ENCODE peak calls at places on chromosomes 2 and 18, in ten cellular contexts. V is neural progenitor cell; F is cardiac fibroblast; A is CD8-positive, alpha-beta T cell; N is bronchial epithelial cell; P is PC-9; S is pancreas; X is A549; K is vagina; J is GM20000. O is an unnamed sample.
A peak's percentile ranks its signal among the peaks of the same experiment; 100 is the strongest.

GRCh38 chr18:69730664-69731063 is 217.0 kb downstream of the CD226 start:
- DNase-seq in V (no peak), F (no peak), A (no peak), N (no peak), P (no peak), S (no peak), X (no peak), K (no peak), J (no peak), O (no peak)

GRCh38 chr2:173150963-173151362 is 75.3 kb downstream of the MAP3K20 start:
- DNase-seq in V (no peak), F (peak; percentile 35), A (no peak), N (peak; percentile 28), P (no peak), S (no peak), X (no peak), K (no peak), J (no peak), O (no peak)

GRCh38 chr2:29802976-29803375 is 118.4 kb downstream of the ALK start:
- DNase-seq in V (no peak), F (peak; percentile 3), A (no peak), N (peak; percentile 6), P (no peak), S (no peak), X (no peak), K (no peak), J (no peak), O (no peak)

GRCh38 chr2:237154050-237154638 is 68.5 kb downstream of the COPS8 start:
- DNase-seq in V (peak; percentile 66), F (peak; percentile 83), A (peak; percentile 48), N (peak; percentile 40), P (peak; percentile 69), S (no peak), X (peak; percentile 75), K (no peak), J (peak; percentile 69), O (peak; percentile 68)

GRCh38 chr2:172995323-172996244 is 80.1 kb upstream of the MAP3K20 start:
- DNase-seq in V (no peak), F (peak; percentile 85), A (no peak), N (peak; percentile 93), P (peak; percentile 72), S (no peak), X (peak; percentile 97), K (no peak), J (no peak), O (no peak)

GRCh38 chr2:62999905-63000304 is 50.7 kb upstream of the OTX1 start:
- DNase-seq in V (no peak), F (peak; percentile 56), A (no peak), N (peak; percentile 83), P (peak; percentile 23), S (no peak), X (peak; percentile 55), K (no peak), J (no peak), O (no peak)

GRCh38 chr2:53911434-53912189 is 51.8 kb upstream of the GPR75 start:
- DNase-seq in V (no peak), F (peak; percentile 8), A (no peak), N (no peak), P (no peak), S (no peak), X (no peak), K (no peak), J (no peak), O (no peak)

GRCh38 chr2:218319813-218320360 is 27.6 kb upstream of the TMBIM1 start:
- DNase-seq in V (no peak), F (no peak), A (no peak), N (no peak), P (no peak), S (no peak), X (no peak), K (no peak), J (no peak), O (no peak)

GRCh38 chr2:9260411-9261037 is 53.9 kb downstream of the ASAP2 start:
- DNase-seq in V (no peak), F (no peak), A (no peak), N (no peak), P (no peak), S (no peak), X (no peak), K (no peak), J (no peak), O (no peak)

GRCh38 chr2:29055586-29055985 is 18.7 kb downstream of the PCARE start:
- DNase-seq in V (peak; percentile 30), F (no peak), A (no peak), N (no peak), P (no peak), S (no peak), X (no peak), K (no peak), J (no peak), O (no peak)

GRCh38 chr2:75602724-75603342 is 42.1 kb upstream of the EVA1A start:
- DNase-seq in V (no peak), F (peak; percentile 78), A (no peak), N (peak; percentile 95), P (peak; percentile 66), S (no peak), X (peak; percentile 50), K (no peak), J (no peak), O (no peak)

GRCh38 chr18:44107187-44107586 is 573.5 kb upstream of the SETBP1 start:
- DNase-seq in V (no peak), F (peak; percentile 24), A (no peak), N (peak; percentile 77), P (no peak), S (no peak), X (no peak), K (no peak), J (no peak), O (no peak)

GRCh38 chr2:110678457-110679336 is 834 bp upstream of the BUB1 start:
- DNase-seq in V (peak; percentile 46), F (peak; percentile 20), A (peak; percentile 16), N (peak; percentile 8), P (peak; percentile 19), S (no peak), X (no peak), K (no peak), J (peak; percentile 25), O (peak; percentile 46)

GRCh38 chr2:114192362-114192761 is 250.1 kb upstream of the DPP10 start:
- DNase-seq in V (no peak), F (peak; percentile 17), A (no peak), N (peak; percentile 37), P (no peak), S (no peak), X (peak; percentile 13), K (no peak), J (no peak), O (no peak)

DNA sequence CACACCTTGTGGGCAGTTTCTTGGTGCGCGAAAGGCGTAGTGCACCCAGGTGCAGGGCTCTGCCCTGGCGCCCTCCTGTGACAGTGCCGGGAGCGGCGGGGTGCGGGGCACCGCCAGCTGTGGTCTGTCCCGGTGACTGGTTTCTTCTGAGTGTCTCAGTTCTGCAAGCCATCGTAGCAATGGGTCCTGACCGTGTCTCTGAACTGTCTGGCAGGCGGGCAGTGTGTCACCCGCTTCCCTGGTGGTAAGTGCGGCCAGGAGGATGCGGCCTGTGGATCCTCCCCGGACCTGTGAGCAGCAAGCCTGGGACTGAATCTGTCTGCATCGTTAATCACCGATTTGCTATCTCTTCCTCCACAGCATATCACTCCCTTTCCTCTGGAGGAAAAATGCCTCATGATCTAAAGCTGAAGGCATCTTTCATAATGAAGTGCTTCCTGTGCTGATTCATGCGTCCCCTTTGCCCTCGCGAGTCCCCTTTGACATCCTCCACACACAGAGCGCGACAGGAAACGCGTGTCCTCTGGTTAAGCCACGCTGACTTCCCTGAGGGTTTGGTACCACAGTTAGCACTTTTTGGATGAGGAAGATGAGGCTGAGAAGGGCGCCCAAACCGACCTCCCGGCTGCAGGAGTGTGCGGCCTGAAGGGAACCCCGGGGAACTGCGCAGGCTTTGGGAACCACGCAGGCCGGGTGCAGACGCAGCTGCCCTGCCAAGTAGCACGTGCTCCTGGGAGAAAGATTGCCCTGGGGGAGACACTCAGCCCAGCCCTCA is 416.0 kb upstream of the HS6ST1 start:
- DNase-seq in V (no peak), F (peak; percentile 79), A (no peak), N (no peak), P (no peak), S (no peak), X (no peak), K (no peak), J (no peak), O (peak; percentile 46)
- TF ChIP-seq CTCF in V (no peak), F (no peak), A (no peak), N (no peak), P (no peak), S (no peak), X (no peak), K (no peak), J (no peak), O (peak; percentile 3)

DNA sequence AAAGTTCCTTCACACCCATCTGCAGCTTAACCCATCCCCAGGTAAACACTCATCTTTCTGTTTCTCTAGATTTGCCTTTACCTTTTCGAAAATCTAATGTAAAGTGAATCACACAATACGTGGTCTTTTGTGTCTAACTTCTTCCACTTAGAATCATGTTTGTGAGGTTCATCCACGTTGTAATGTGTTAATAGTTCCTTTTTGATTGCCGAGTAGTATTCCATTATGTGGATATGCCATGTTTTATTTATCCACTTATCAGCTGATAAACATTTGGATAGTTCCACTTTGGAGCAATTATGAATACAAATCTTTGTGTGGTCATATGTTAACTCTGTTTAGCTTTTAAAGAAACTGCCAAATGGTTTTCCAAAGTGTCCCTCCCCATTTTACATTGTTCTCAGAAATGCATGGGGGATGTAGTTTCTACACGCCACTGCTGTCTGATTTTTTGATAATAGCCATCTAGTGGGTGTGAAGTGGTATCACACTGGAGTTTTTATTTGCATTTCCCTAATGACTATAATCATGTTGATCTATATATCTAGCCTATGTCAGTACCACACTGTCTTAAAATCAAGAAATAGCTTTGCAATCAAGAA is 22.3 kb downstream of the PECR start:
- DNase-seq in V (no peak), F (no peak), A (no peak), N (peak; percentile 15), P (no peak), S (no peak), X (peak; percentile 18), K (no peak), J (no peak), O (no peak)
- TF ChIP-seq CTCF in V (peak; percentile 16), F (peak; percentile 25), A (peak; percentile 56), N (peak; percentile 15), P (peak; percentile 52), S (no peak), X (no peak), K (no peak), J (no peak), O (no peak)

DNA sequence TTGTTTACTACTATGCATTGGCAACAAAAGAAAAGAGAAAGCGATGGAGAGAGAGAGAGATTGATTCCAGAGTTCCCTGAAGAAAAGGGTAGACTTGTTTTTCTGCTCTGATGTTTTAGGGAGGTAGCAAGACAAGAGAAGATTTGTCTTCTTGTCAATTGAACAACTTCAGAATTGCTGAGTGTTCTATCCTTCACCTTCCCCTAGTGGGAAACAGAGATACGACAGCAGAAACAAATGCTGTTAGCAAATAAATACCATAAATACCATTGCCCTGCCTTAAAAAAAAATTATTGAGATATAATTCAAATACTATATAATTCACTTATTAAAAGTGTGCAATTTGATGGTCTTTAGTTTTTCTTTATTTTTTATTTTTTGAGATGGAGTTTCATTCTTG is 26.2 kb upstream of the CCDC150 start:
- DNase-seq in V (no peak), F (no peak), A (no peak), N (no peak), P (no peak), S (no peak), X (no peak), K (no peak), J (no peak), O (no peak)
- TF ChIP-seq CTCF in V (peak; percentile 13), F (peak; percentile 10), A (no peak), N (no peak), P (no peak), S (no peak), X (no peak), K (no peak), J (no peak), O (no peak)

GRCh38 chr18:10367846-10368245 is 86.6 kb upstream of the APCDD1 start:
- DNase-seq in V (no peak), F (no peak), A (no peak), N (no peak), P (no peak), S (no peak), X (no peak), K (no peak), J (no peak), O (no peak)
- TF ChIP-seq CTCF in V (no peak), F (no peak), A (no peak), N (no peak), P (no peak), S (no peak), X (no peak), K (no peak), J (no peak), O (no peak)